ENCODE peak calls at places on chromosomes 6 and 20, in ten cellular contexts. A, X, J, C, M, Q, E, T, G and W are unnamed samples.

GRCh38 chr6:118812972-118813371 is 81.0 kb upstream of the ASF1A start:
- DNase-seq in A (no peak), X (no peak), J (no peak), C (no peak), M (no peak), Q (no peak), E (no peak), T (no peak), G (no peak), W (no peak)

GRCh38 chr6:29887330-29887818 is 55.0 kb upstream of the HLA-A start:
- DNase-seq in A (peak), X (no peak), J (peak), C (peak), M (peak), Q (peak), E (peak), T (no peak), G (peak), W (peak)

GRCh38 chr6:82022614-82023102 is 224.9 kb downstream of the IBTK start:
- DNase-seq in A (no peak), X (no peak), J (no peak), C (peak), M (no peak), Q (no peak), E (no peak), T (no peak), G (no peak), W (no peak)

GRCh38 chr6:148616811-148617210 is 130.0 kb upstream of the UST start:
- DNase-seq in A (no peak), X (no peak), J (no peak), C (no peak), M (no peak), Q (no peak), E (no peak), T (no peak), G (no peak), W (no peak)

GRCh38 chr6:151130329-151130728 is 109.4 kb upstream of the AKAP12 start:
- DNase-seq in A (no peak), X (no peak), J (no peak), C (no peak), M (no peak), Q (no peak), E (no peak), T (no peak), G (no peak), W (no peak)

GRCh38 chr6:152458648-152459047 is 178.5 kb downstream of the SYNE1 start:
- DNase-seq in A (no peak), X (peak), J (no peak), C (no peak), M (no peak), Q (no peak), E (no peak), T (no peak), G (no peak), W (peak)

GRCh38 chr6:34381086-34381485 is 11.4 kb downstream of the NUDT3 start:
- DNase-seq in A (no peak), X (no peak), J (no peak), C (no peak), M (no peak), Q (no peak), E (no peak), T (no peak), G (no peak), W (no peak)

GRCh38 chr6:149202100-149202499 is 115.4 kb upstream of the TAB2 start:
- DNase-seq in A (no peak), X (no peak), J (no peak), C (no peak), M (no peak), Q (no peak), E (no peak), T (no peak), G (no peak), W (no peak)

GRCh38 chr20:23048283-23049200 is 930 bp downstream of the THBD start:
- DNase-seq in A (peak), X (no peak), J (peak), C (peak), M (peak), Q (peak), E (no peak), T (no peak), G (peak), W (peak)

GRCh38 chr20:48802216-48802615 is 25.6 kb downstream of the PREX1 start:
- DNase-seq in A (no peak), X (no peak), J (no peak), C (no peak), M (no peak), Q (no peak), E (no peak), T (no peak), G (no peak), W (no peak)

GRCh38 chr6:37913210-37913609 is 93.7 kb downstream of the ZFAND3 start:
- DNase-seq in A (no peak), X (no peak), J (no peak), C (no peak), M (no peak), Q (no peak), E (no peak), T (no peak), G (no peak), W (no peak)

GRCh38 chr20:41654884-41655283 is 36.7 kb upstream of the CHD6 start:
- DNase-seq in A (no peak), X (no peak), J (no peak), C (no peak), M (peak), Q (no peak), E (no peak), T (no peak), G (no peak), W (no peak)

GRCh38 chr6:15504040-15504491 is 158.8 kb downstream of the DTNBP1 start:
- DNase-seq in A (peak), X (no peak), J (no peak), C (peak), M (no peak), Q (peak), E (no peak), T (no peak), G (no peak), W (peak)

GRCh38 chr6:142421285-142422202 is 119.7 kb downstream of the ADGRG6 start:
- DNase-seq in A (no peak), X (no peak), J (no peak), C (no peak), M (no peak), Q (no peak), E (no peak), T (no peak), G (no peak), W (no peak)

GRCh38 chr20:45946149-45946970 is 11.9 kb downstream of the PCIF1 start:
- DNase-seq in A (no peak), X (no peak), J (peak), C (peak), M (peak), Q (no peak), E (peak), T (no peak), G (peak), W (peak)

GRCh38 chr6:147141690-147142308 is 62.4 kb upstream of the STXBP5 start:
- DNase-seq in A (no peak), X (no peak), J (no peak), C (peak), M (no peak), Q (no peak), E (no peak), T (no peak), G (no peak), W (no peak)

GRCh38 chr20:26295006-26295405 is 598.4 kb upstream of the ZNF337 start:
- DNase-seq in A (no peak), X (no peak), J (no peak), C (no peak), M (no peak), Q (no peak), E (no peak), T (no peak), G (no peak), W (no peak)

GRCh38 chr6:80348263-80348662 is 241.8 kb downstream of the BCKDHB start:
- DNase-seq in A (peak), X (no peak), J (no peak), C (peak), M (no peak), Q (no peak), E (no peak), T (no peak), G (no peak), W (no peak)

GRCh38 chr6:33279971-33280511 is 3.1 kb downstream of the B3GALT4 start:
- DNase-seq in A (no peak), X (peak), J (no peak), C (peak), M (no peak), Q (no peak), E (no peak), T (no peak), G (no peak), W (no peak)

GRCh38 chr6:119145111-119145510 is 66.6 kb upstream of the FAM184A start:
- DNase-seq in A (no peak), X (no peak), J (peak), C (peak), M (no peak), Q (no peak), E (no peak), T (no peak), G (no peak), W (no peak)

GRCh38 chr6:3409699-3410384 is 47.0 kb downstream of the SLC22A23 start:
- DNase-seq in A (no peak), X (no peak), J (no peak), C (no peak), M (peak), Q (no peak), E (no peak), T (no peak), G (peak), W (peak)

GRCh38 chr6:139588076-139588639 is 213.7 kb upstream of the CITED2 start:
- DNase-seq in A (no peak), X (no peak), J (no peak), C (peak), M (peak), Q (no peak), E (no peak), T (no peak), G (no peak), W (peak)

GRCh38 chr6:16238057-16238657 is at the start of gene GMPR:
- DNase-seq in A (peak), X (peak), J (peak), C (peak), M (peak), Q (peak), E (peak), T (no peak), G (peak), W (peak)

GRCh38 chr6:112475083-112475482 is 128.0 kb downstream of the RFPL4B start:
- DNase-seq in A (no peak), X (no peak), J (no peak), C (no peak), M (no peak), Q (no peak), E (no peak), T (no peak), G (no peak), W (no peak)

GRCh38 chr6:4129446-4129845 is 5.9 kb downstream of the ECI2 start:
- DNase-seq in A (no peak), X (no peak), J (no peak), C (peak), M (no peak), Q (no peak), E (no peak), T (no peak), G (no peak), W (no peak)

GRCh38 chr20:37804584-37805566 is 98.1 kb upstream of the VSTM2L start:
- DNase-seq in A (no peak), X (no peak), J (peak), C (no peak), M (peak), Q (no peak), E (no peak), T (peak), G (no peak), W (no peak)